ENCODE peak calls at places on chromosomes 1 and 21, in nine cellular contexts. M is thyroid gland; T is psoas muscle; Z is mammary epithelial cell; W is CD4-positive, CD25-positive, alpha-beta regulatory T cell; C is PC-9; L is heart right ventricle; N is neuronal stem cell; H is upper lobe of right lung. P is an unnamed sample. For H3K36me3 and H3K4me1, the result is how much of the 10 kb centered on the place peaks cover.

GRCh38 chr1:68479501-68479900 is 17.4 kb downstream of the DEPDC1 start:
- DNase-seq in N (no peak), C (no peak), M (no peak), L (no peak), Z (no peak), H (no peak), W (no peak), T (no peak), P (no peak)

GRCh38 chr1:47507921-47508894 is 70.4 kb downstream of the FOXD2 start:
- DNase-seq in W (no peak), L (peak), T (peak), Z (no peak), H (peak), C (no peak), N (no peak), M (peak), P (peak)

GRCh38 chr1:66351913-66352312 is 182.0 kb upstream of the SGIP1 start:
- DNase-seq in Z (no peak), C (no peak), L (no peak), M (no peak), H (no peak), N (no peak), T (no peak), W (peak), P (no peak)

GRCh38 chr1:17540255-17541001 is 930 bp downstream of the ARHGEF10L start:
- DNase-seq in Z (no peak), T (peak), N (peak), W (no peak), C (no peak), H (peak), M (peak), L (peak), P (peak)

GRCh38 chr1:4468386-4468785 is 186.0 kb upstream of the AJAP1 start:
- DNase-seq in L (no peak), M (no peak), H (no peak), T (no peak), C (no peak), W (no peak), N (no peak), Z (no peak), P (no peak)

GRCh38 chr21:44958471-44959191 is 18.8 kb downstream of the SLX9 start:
- DNase-seq in T (peak), Z (no peak), N (peak), C (no peak), M (peak), H (no peak), W (no peak), L (peak), P (no peak)

GRCh38 chr1:53107570-53108322 is 34.7 kb downstream of the SLC1A7 start:
- DNase-seq in H (no peak), T (no peak), Z (no peak), M (no peak), W (no peak), L (no peak), N (no peak), C (peak), P (no peak)

GRCh38 chr1:38131024-38131585 is 84.5 kb upstream of the POU3F1 start:
- DNase-seq in M (no peak), Z (no peak), W (no peak), C (no peak), T (no peak), L (no peak), N (no peak), H (no peak), P (no peak)

GRCh38 chr1:116066868-116067563 is 44.2 kb upstream of the MAB21L3 start:
- DNase-seq in T (no peak), H (no peak), W (no peak), M (no peak), N (no peak), Z (peak), L (no peak), C (no peak), P (no peak)

GRCh38 chr1:6423321-6423999 is 1.1 kb upstream of the ESPN start:
- DNase-seq in T (no peak), M (peak), C (peak), Z (peak), N (no peak), H (peak), W (peak), L (no peak), P (peak)
- H3K4me3 ChIP-seq in T (no peak), M (no peak), C (no peak), Z (no peak), N (no peak), H (no peak), W (no peak), L (no peak), P (peak)

GRCh38 chr1:186089938-186090337 is 285.1 kb downstream of the TPR start:
- DNase-seq in T (no peak), Z (no peak), L (no peak), M (no peak), W (no peak), C (no peak), N (no peak), H (no peak), P (no peak)
- H3K36me3 ChIP-seq in T (under half), Z (under half), L (under half), M (under half), W (under half), C (under half), N (under half), H (under half), P (under half)

GRCh38 chr1:41889506-41890414 is 29.0 kb downstream of the HIVEP3 start:
- DNase-seq in H (no peak), N (no peak), M (no peak), T (no peak), W (no peak), L (no peak), Z (no peak), C (no peak), P (no peak)
- H3K4me1 ChIP-seq in H (under half), N (under half), M (under half), T (under half), W (under half), L (under half), Z (under half), C (under half), P (under half)

GRCh38 chr1:110343249-110343648 is 4.1 kb downstream of the RBM15 start:
- DNase-seq in T (no peak), L (no peak), C (no peak), W (no peak), N (no peak), Z (no peak), H (no peak), M (no peak), P (no peak)
- H3K4me3 ChIP-seq in T (peak), L (peak), C (peak), W (peak), N (no peak), Z (peak), H (no peak), M (no peak), P (peak)

GRCh38 chr1:171784779-171785178 is 3.3 kb downstream of the METTL13 start:
- DNase-seq in M (no peak), W (peak), L (no peak), Z (no peak), N (no peak), C (no peak), H (no peak), T (no peak), P (no peak)
- H3K36me3 ChIP-seq in M (under half), W (under half), L (under half), Z (under half), N (under half), C (under half), H (half or more), T (half or more), P (half or more)

GRCh38 chr1:232622981-232623380 is 7.0 kb downstream of the SIPA1L2 start:
- DNase-seq in C (no peak), M (no peak), H (no peak), N (no peak), Z (no peak), T (no peak), W (no peak), L (no peak), P (no peak)
- H3K4me1 ChIP-seq in C (under half), M (under half), H (half or more), N (under half), Z (under half), T (under half), W (under half), L (half or more), P (under half)

GRCh38 chr1:100720751-100721150 is 1.2 kb downstream of the VCAM1 start:
- DNase-seq in M (no peak), T (no peak), W (no peak), N (no peak), Z (no peak), L (no peak), C (no peak), H (no peak), P (no peak)

GRCh38 chr1:100724281-100724680 is 4.7 kb downstream of the VCAM1 start:
- DNase-seq in H (no peak), N (no peak), C (no peak), L (no peak), T (no peak), M (no peak), W (no peak), Z (no peak), P (no peak)

GRCh38 chr1:100722211-100722610 is 2.7 kb downstream of the VCAM1 start:
- DNase-seq in T (no peak), C (no peak), N (no peak), W (no peak), H (no peak), M (no peak), Z (no peak), L (no peak), P (no peak)

GRCh38 chr1:100719490-100719889 is at the start of gene VCAM1:
- DNase-seq in T (no peak), N (peak), H (no peak), W (no peak), M (no peak), C (no peak), Z (no peak), L (no peak), P (no peak)

GRCh38 chr1:100721502-100722205 is 2.1 kb downstream of the VCAM1 start:
- DNase-seq in H (no peak), M (no peak), T (no peak), W (no peak), Z (peak), L (no peak), N (no peak), C (peak), P (peak)
- H3K4me3 ChIP-seq in H (peak), M (no peak), T (peak), W (no peak), Z (peak), L (peak), N (no peak), C (no peak), P (peak)

GRCh38 chr1:145847827-145848226 is 2.4 kb downstream of the NUDT17 start:
- DNase-seq in T (no peak), M (no peak), Z (no peak), L (no peak), C (no peak), W (no peak), N (no peak), H (no peak), P (no peak)

GRCh38 chr1:145849356-145850165 is 4.1 kb downstream of the NUDT17 start:
- DNase-seq in T (no peak), W (no peak), H (no peak), N (no peak), C (no peak), M (no peak), L (no peak), Z (peak), P (no peak)

GRCh38 chr1:145845514-145846161 is at the start of gene NUDT17:
- DNase-seq in T (peak), L (peak), H (peak), M (peak), W (peak), Z (peak), C (peak), N (peak), P (peak)

GRCh38 chr1:145845144-145845513 is 301 bp upstream of the NUDT17 start:
- DNase-seq in T (no peak), W (no peak), H (no peak), C (no peak), M (no peak), N (no peak), Z (no peak), L (no peak), P (no peak)

GRCh38 chr1:145846191-145846590 is 761 bp downstream of the NUDT17 start:
- DNase-seq in M (no peak), T (no peak), C (no peak), H (no peak), N (peak), Z (peak), L (no peak), W (peak), P (no peak)
- H3K36me3 ChIP-seq in M (under half), T (half or more), C (under half), H (half or more), N (under half), Z (under half), L (under half), W (under half), P (under half)

GRCh38 chr1:30753660-30754123 is 3.9 kb downstream of the LAPTM5 start:
- DNase-seq in M (no peak), Z (no peak), T (no peak), C (no peak), N (no peak), H (no peak), W (peak), L (no peak), P (no peak)
- H3K4me1 ChIP-seq in M (under half), Z (under half), T (under half), C (half or more), N (under half), H (under half), W (half or more), L (under half), P (under half)

P was measured in HAP-1.